ENCODE peak calls at places on chromosome 19, in four cellular contexts. Q, P, A and H are unnamed samples.

GRCh38 chr19:37987356-37988332 is 80.6 kb downstream of the SIPA1L3 start:
- DNase-seq in Q (peak), P (peak), A (no peak), H (peak)

GRCh38 chr19:31406106-31406505 is 56.9 kb upstream of the TSHZ3 start:
- DNase-seq in Q (no peak), P (no peak), A (no peak), H (no peak)

GRCh38 chr19:28388988-28389387 is 824.0 kb downstream of the UQCRFS1 start:
- DNase-seq in Q (no peak), P (no peak), A (no peak), H (no peak)

GRCh38 chr19:572891-573825 is 762 bp downstream of the BSG start:
- DNase-seq in Q (peak), P (no peak), A (no peak), H (no peak)

GRCh38 chr19:2180114-2180513 is 16.4 kb downstream of the DOT1L start:
- DNase-seq in Q (no peak), P (no peak), A (no peak), H (no peak)

GRCh38 chr19:57389194-57389729 is 392 bp upstream of the ZNF548 start:
- DNase-seq in Q (no peak), P (no peak), A (no peak), H (no peak)

GRCh38 chr19:31483226-31483857 is 134.1 kb upstream of the TSHZ3 start:
- DNase-seq in Q (no peak), P (no peak), A (no peak), H (no peak)

GRCh38 chr19:19482785-19483625 is 32.3 kb downstream of the TSSK6 start:
- DNase-seq in Q (no peak), P (no peak), A (no peak), H (no peak)

GRCh38 chr19:7982651-7983099 is 22.8 kb downstream of the ELAVL1 start:
- DNase-seq in Q (no peak), P (no peak), A (no peak), H (no peak)

GRCh38 chr19:11479470-11480080 is 1.3 kb downstream of the ELAVL3 start:
- DNase-seq in Q (peak), P (peak), A (no peak), H (peak)

GRCh38 chr19:58429745-58430144 is 10.2 kb downstream of the ZNF132 start:
- DNase-seq in Q (no peak), P (no peak), A (no peak), H (no peak)

GRCh38 chr19:13060233-13060963 is 42.3 kb downstream of the LYL1 start:
- DNase-seq in Q (no peak), P (peak), A (no peak), H (no peak)

GRCh38 chr19:49835562-49835961 is 15.4 kb upstream of the PTOV1 start:
- DNase-seq in Q (no peak), P (no peak), A (no peak), H (no peak)

GRCh38 chr19:28847468-28847867 is 365.5 kb downstream of the UQCRFS1 start:
- DNase-seq in Q (no peak), P (no peak), A (no peak), H (no peak)

GRCh38 chr19:30228726-30229523 is 143.3 kb upstream of the ZNF536 start:
- DNase-seq in Q (no peak), P (no peak), A (no peak), H (no peak)

GRCh38 chr19:49497047-49497789 is 984 bp downstream of the RPS11 start:
- DNase-seq in Q (peak), P (no peak), A (no peak), H (peak)

GRCh38 chr19:2110822-2111221 is 14.1 kb downstream of the IZUMO4 start:
- DNase-seq in Q (no peak), P (no peak), A (no peak), H (peak)

GRCh38 chr19:46818812-46819211 is 30.4 kb upstream of the SLC1A5 start:
- DNase-seq in Q (peak), P (peak), A (no peak), H (peak)
- TF ChIP-seq ETV6 in Q (no peak), P (no peak), A (no peak), H (no peak)

GRCh38 chr19:55588738-55589137 is 8.1 kb upstream of the ZNF579 start:
- DNase-seq in Q (no peak), P (no peak), A (no peak), H (no peak)

GRCh38 chr19:55592391-55593090 is 6.8 kb downstream of the FIZ1 start:
- DNase-seq in Q (no peak), P (no peak), A (no peak), H (no peak)

GRCh38 chr19:55590109-55590508 is 9.2 kb downstream of the FIZ1 start:
- DNase-seq in Q (no peak), P (no peak), A (no peak), H (no peak)

GRCh38 chr19:55591555-55591954 is 7.8 kb downstream of the FIZ1 start:
- DNase-seq in Q (peak), P (no peak), A (no peak), H (peak)

GRCh38 chr19:55590621-55591020 is 8.7 kb downstream of the FIZ1 start:
- DNase-seq in Q (peak), P (no peak), A (no peak), H (peak)
- TF ChIP-seq ETV6 in Q (no peak), P (no peak), A (no peak), H (no peak)

GRCh38 chr19:33143897-33144405 is 12.0 kb downstream of the WDR88 start:
- DNase-seq in Q (peak), P (peak), A (no peak), H (peak)
- TF ChIP-seq ETV6 in Q (no peak), P (no peak), A (no peak), H (no peak)

GRCh38 chr19:17766543-17767131 is 15.4 kb downstream of the FCHO1 start:
- DNase-seq in Q (peak), P (peak), A (no peak), H (peak)
- TF ChIP-seq ETV6 in Q (no peak), P (no peak), A (no peak), H (peak)

DNA sequence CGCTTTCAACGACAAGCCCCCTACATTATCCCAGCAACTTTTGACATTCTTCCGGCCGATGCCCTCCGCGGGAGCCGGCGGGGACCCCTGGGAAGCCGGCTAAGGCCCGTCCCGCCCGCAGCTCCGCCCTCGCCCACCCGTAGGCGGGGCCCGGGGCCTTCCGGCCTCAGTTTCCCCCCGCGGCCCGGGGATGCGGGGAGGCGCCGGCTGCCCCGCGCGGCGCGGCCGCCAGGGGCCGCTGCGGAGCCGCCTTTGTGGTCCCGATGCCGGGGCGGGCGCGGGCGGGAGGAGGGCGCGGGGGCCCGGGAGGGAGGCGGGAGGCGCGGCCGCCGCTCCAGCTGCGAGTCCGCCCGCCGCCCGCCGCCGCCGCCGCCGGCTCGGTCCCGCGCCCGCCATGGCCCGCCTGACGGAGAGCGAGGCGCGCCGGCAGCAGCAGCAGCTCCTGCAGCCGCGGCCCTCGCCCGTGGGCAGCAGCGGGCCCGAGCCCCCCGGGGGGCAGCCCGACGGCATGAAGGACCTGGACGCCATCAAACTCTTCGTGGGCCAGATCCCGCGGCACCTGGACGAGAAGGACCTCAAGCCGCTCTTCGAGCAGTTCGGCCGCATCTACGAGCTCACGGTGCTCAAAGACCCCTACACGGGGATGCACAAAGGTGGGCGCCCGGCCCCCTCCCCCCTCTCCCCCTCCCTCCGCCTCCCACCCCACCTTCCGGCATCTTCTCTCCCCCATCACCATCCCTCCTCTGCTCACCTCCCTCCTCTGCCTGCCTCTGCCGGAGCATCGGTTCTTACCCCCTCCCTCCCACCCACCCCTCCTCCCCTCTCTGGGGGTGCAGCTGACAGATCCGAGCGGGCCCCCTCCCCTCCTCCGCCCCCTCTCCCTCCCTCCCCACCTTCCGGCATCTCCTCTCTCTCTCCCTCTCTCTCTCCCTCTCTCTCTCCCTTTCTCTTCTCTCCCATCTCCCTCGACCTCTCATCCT is at the start of gene CELF5:
- DNase-seq in Q (peak), P (no peak), A (no peak), H (peak)
- TF ChIP-seq ETV6 in Q (no peak), P (no peak), A (no peak), H (no peak)

GRCh38 chr19:4061683-4062575 is 4.8 kb downstream of the ZBTB7A start:
- DNase-seq in Q (no peak), P (no peak), A (no peak), H (no peak)

GRCh38 chr19:4059931-4060620 is 6.6 kb downstream of the ZBTB7A start:
- DNase-seq in Q (peak), P (no peak), A (peak), H (no peak)

GRCh38 chr19:4060621-4061177 is 6.0 kb downstream of the ZBTB7A start:
- DNase-seq in Q (no peak), P (no peak), A (no peak), H (no peak)

GRCh38 chr19:4062576-4063368 is 3.9 kb downstream of the ZBTB7A start:
- DNase-seq in Q (no peak), P (no peak), A (no peak), H (no peak)

GRCh38 chr19:4061178-4061682 is 5.5 kb downstream of the ZBTB7A start:
- DNase-seq in Q (no peak), P (peak), A (no peak), H (no peak)
- TF ChIP-seq ETV6 in Q (no peak), P (no peak), A (no peak), H (no peak)

GRCh38 chr19:9362905-9363304 is at the start of gene ZNF177:
- DNase-seq in Q (peak), P (no peak), A (no peak), H (peak)
- TF ChIP-seq ETV6 in Q (no peak), P (no peak), A (no peak), H (no peak)

GRCh38 chr19:39224910-39225309 is 19.9 kb downstream of the IFNL3 start:
- DNase-seq in Q (peak), P (peak), A (no peak), H (peak)

GRCh38 chr19:39218230-39219007 is 14.4 kb upstream of the SYCN start:
- DNase-seq in Q (no peak), P (no peak), A (no peak), H (no peak)

DNA sequence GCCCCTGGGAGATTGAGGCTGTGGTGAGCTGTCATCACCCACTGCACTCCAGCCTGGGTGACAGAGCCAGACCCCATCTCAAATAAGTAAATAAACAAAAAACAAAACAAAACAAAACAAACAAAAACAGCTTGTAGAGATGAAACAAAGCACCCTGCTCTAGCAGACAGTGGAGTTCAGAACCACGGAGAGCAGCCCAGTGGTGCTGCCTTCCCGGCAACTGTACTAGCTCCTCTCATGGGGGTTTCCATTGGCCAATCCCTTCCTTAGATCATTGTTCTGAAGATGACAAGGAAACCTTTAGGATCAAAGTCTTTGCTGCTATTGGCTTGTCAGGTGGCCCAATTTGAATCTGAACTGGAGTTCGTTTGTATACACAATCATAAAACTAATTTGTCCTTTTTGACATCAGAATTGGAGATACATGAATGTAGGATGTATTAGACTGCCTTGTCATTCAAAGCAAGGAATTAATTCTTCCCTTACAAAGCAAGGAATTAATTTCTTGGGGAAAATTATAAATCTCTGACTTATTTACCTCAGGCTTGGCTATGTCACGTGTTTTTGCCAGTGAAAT is 19.7 kb upstream of the SYCN start:
- DNase-seq in Q (peak), P (no peak), A (no peak), H (peak)
- TF ChIP-seq ETV6 in Q (no peak), P (no peak), A (no peak), H (no peak)

GRCh38 chr19:35775298-35776101 is at the start of gene ARHGAP33:
- DNase-seq in Q (peak), P (peak), A (peak), H (peak)

GRCh38 chr19:35774274-35775045 is 904 bp upstream of the ARHGAP33 start:
- DNase-seq in Q (peak), P (no peak), A (no peak), H (no peak)

GRCh38 chr19:35775046-35775297 is 392 bp upstream of the ARHGAP33 start:
- DNase-seq in Q (no peak), P (no peak), A (no peak), H (no peak)

GRCh38 chr19:35776102-35776788 is 881 bp downstream of the ARHGAP33 start:
- DNase-seq in Q (no peak), P (no peak), A (no peak), H (no peak)

DNA sequence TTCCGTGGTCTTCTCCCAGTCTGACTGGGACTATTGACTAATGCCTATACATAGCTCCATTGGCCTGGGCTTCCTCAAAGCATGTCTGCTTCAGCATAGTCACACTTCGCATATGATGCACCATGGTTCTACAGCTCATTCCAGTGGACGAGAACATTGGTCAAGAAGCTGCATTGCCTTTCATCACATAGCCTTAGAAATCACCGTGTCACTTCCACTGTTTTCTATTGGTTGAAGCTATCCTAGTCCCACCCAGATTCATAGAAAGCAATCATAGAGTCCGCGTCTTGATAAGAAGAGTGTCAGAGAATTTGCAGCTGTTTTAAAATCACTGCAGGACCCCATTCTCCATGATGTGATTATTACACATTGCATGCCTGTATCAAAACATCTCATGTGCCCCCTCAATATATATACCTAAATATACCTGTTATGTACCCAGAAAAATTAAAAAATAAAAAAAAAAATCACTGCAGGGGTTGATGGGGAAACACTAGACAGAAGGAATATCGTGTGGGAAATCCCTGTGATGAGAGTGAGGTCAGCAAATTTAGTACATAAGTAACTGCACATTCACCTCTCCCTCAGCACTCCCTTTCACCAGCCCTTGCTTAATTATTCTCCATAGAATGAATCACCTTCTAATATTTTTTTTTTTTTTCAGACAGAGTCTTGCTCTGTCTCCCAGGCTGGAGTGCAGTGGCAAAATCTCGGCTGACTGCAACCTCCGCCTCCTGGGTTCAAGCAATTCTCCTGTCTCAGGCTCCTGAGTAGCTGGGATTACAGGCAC is 2.1 kb upstream of the ARHGAP33 start:
- DNase-seq in Q (no peak), P (no peak), A (no peak), H (no peak)
- TF ChIP-seq ETV6 in Q (no peak), P (no peak), A (no peak), H (no peak)